ENCODE peak calls at places on chromosomes 13 and 19, in ten cellular contexts. One of them, this sample, is unnamed.

GRCh38 chr13:32381539-32381938 is 46.4 kb downstream of the N4BP2L1 start:
- DNase-seq in lung: no peak
- DNase-seq in neural progenitor cell: peak; percentile 71
- DNase-seq in Peyer's patch: no peak
- DNase-seq in BJ: no peak
- DNase-seq in aorta: no peak
- DNase-seq in lower lobe of right lung: no peak
- DNase-seq in tibial artery: no peak
- DNase-seq in K562: no peak
- DNase-seq in naive thymus-derived CD4-positive, alpha-beta T cell: no peak
- DNase-seq in this sample: peak; percentile 33

GRCh38 chr13:45179428-45179827 is 21.4 kb downstream of the KCTD4 start:
- DNase-seq in K562: no peak
- DNase-seq in naive thymus-derived CD4-positive, alpha-beta T cell: no peak
- DNase-seq in BJ: no peak
- DNase-seq in neural progenitor cell: no peak
- DNase-seq in aorta: no peak
- DNase-seq in lower lobe of right lung: no peak
- DNase-seq in tibial artery: no peak
- DNase-seq in Peyer's patch: no peak
- DNase-seq in lung: no peak
- DNase-seq in this sample: no peak

GRCh38 chr13:106083620-106084350 is 451.7 kb downstream of the EFNB2 start:
- DNase-seq in lower lobe of right lung: no peak
- DNase-seq in naive thymus-derived CD4-positive, alpha-beta T cell: no peak
- DNase-seq in BJ: no peak
- DNase-seq in lung: no peak
- DNase-seq in aorta: no peak
- DNase-seq in K562: no peak
- DNase-seq in tibial artery: no peak
- DNase-seq in neural progenitor cell: peak; percentile 63
- DNase-seq in Peyer's patch: no peak
- DNase-seq in this sample: peak; percentile 70

GRCh38 chr13:73210218-73210883 is 151.5 kb downstream of the KLF5 start:
- DNase-seq in lower lobe of right lung: no peak
- DNase-seq in aorta: no peak
- DNase-seq in K562: no peak
- DNase-seq in Peyer's patch: no peak
- DNase-seq in neural progenitor cell: peak; percentile 9
- DNase-seq in tibial artery: no peak
- DNase-seq in lung: no peak
- DNase-seq in BJ: no peak
- DNase-seq in naive thymus-derived CD4-positive, alpha-beta T cell: no peak
- DNase-seq in this sample: no peak

GRCh38 chr13:99407906-99408702 is 93.2 kb upstream of the TM9SF2 start:
- DNase-seq in Peyer's patch: no peak
- DNase-seq in tibial artery: no peak
- DNase-seq in lung: no peak
- DNase-seq in neural progenitor cell: no peak
- DNase-seq in K562: no peak
- DNase-seq in BJ: no peak
- DNase-seq in lower lobe of right lung: no peak
- DNase-seq in aorta: no peak
- DNase-seq in naive thymus-derived CD4-positive, alpha-beta T cell: no peak
- DNase-seq in this sample: no peak

GRCh38 chr19:38073806-38074685 is 150.0 kb downstream of the DPF1 start:
- DNase-seq in Peyer's patch: no peak
- DNase-seq in K562: no peak
- DNase-seq in lung: no peak
- DNase-seq in BJ: no peak
- DNase-seq in neural progenitor cell: peak; percentile 90
- DNase-seq in lower lobe of right lung: no peak
- DNase-seq in naive thymus-derived CD4-positive, alpha-beta T cell: no peak
- DNase-seq in tibial artery: no peak
- DNase-seq in aorta: no peak
- DNase-seq in this sample: peak; percentile 88

GRCh38 chr19:50959731-50960500 is 7.1 kb upstream of the KLK5 start:
- DNase-seq in neural progenitor cell: no peak
- DNase-seq in naive thymus-derived CD4-positive, alpha-beta T cell: no peak
- DNase-seq in K562: no peak
- DNase-seq in lower lobe of right lung: no peak
- DNase-seq in lung: no peak
- DNase-seq in Peyer's patch: no peak
- DNase-seq in BJ: no peak
- DNase-seq in aorta: no peak
- DNase-seq in tibial artery: no peak
- DNase-seq in this sample: peak; percentile 29

GRCh38 chr19:1470864-1471513 is 8.0 kb downstream of the C19orf25 start:
- DNase-seq in BJ: no peak
- DNase-seq in Peyer's patch: no peak
- DNase-seq in K562: no peak
- DNase-seq in aorta: no peak
- DNase-seq in lower lobe of right lung: no peak
- DNase-seq in neural progenitor cell: peak; percentile 92
- DNase-seq in tibial artery: no peak
- DNase-seq in lung: no peak
- DNase-seq in naive thymus-derived CD4-positive, alpha-beta T cell: no peak
- DNase-seq in this sample: peak; percentile 95

GRCh38 chr19:677201-677600 is 1.0 kb downstream of the FSTL3 start:
- DNase-seq in K562: no peak
- DNase-seq in Peyer's patch: no peak
- DNase-seq in BJ: no peak
- DNase-seq in tibial artery: peak; percentile 82
- DNase-seq in neural progenitor cell: no peak
- DNase-seq in lower lobe of right lung: peak; percentile 80
- DNase-seq in naive thymus-derived CD4-positive, alpha-beta T cell: no peak
- DNase-seq in lung: peak; percentile 68
- DNase-seq in aorta: peak; percentile 91
- DNase-seq in this sample: peak; percentile 70

GRCh38 chr13:104553156-104553555 is 1486.9 kb upstream of the SLC10A2 start:
- DNase-seq in lung: no peak
- DNase-seq in aorta: no peak
- DNase-seq in Peyer's patch: no peak
- DNase-seq in neural progenitor cell: no peak
- DNase-seq in tibial artery: no peak
- DNase-seq in K562: no peak
- DNase-seq in naive thymus-derived CD4-positive, alpha-beta T cell: no peak
- DNase-seq in BJ: no peak
- DNase-seq in lower lobe of right lung: no peak
- DNase-seq in this sample: no peak

GRCh38 chr19:55146078-55146647 is 2.8 kb downstream of the TNNT1 start:
- DNase-seq in BJ: no peak
- DNase-seq in lower lobe of right lung: no peak
- DNase-seq in naive thymus-derived CD4-positive, alpha-beta T cell: no peak
- DNase-seq in Peyer's patch: no peak
- DNase-seq in tibial artery: no peak
- DNase-seq in K562: peak; percentile 90
- DNase-seq in lung: no peak
- DNase-seq in neural progenitor cell: peak; percentile 75
- DNase-seq in aorta: no peak
- DNase-seq in this sample: peak; percentile 96

GRCh38 chr13:112759053-112759452 is 69.2 kb downstream of the ATP11A start:
- DNase-seq in lower lobe of right lung: no peak
- DNase-seq in neural progenitor cell: no peak
- DNase-seq in lung: no peak
- DNase-seq in BJ: no peak
- DNase-seq in Peyer's patch: no peak
- DNase-seq in tibial artery: no peak
- DNase-seq in naive thymus-derived CD4-positive, alpha-beta T cell: no peak
- DNase-seq in K562: no peak
- DNase-seq in aorta: no peak
- DNase-seq in this sample: no peak

DNA sequence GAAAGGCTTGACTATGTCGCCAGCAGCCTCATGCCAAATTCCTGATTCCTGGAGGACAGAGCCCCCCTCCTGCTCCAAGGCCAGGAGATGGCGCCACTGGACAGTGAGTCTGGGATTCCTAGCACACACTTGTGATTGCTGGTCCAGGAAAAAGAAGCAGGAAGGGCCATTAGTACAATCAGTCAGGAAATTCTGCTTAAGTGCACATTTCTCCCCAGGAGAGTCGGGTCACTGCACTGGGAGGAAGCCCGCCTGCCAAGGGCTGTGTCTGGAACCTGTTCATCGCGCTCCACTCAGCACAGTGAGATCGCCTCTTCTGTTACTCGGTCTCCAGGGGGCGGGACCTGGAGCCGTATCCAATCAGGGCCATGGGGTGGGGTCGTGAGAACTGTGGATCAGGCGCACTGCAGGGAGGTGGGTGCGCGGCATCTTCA is 65.1 kb downstream of the ZNF823 start:
- DNase-seq in lower lobe of right lung: peak; percentile 72
- DNase-seq in neural progenitor cell: peak; percentile 91
- DNase-seq in naive thymus-derived CD4-positive, alpha-beta T cell: no peak
- DNase-seq in Peyer's patch: no peak
- DNase-seq in K562: peak; percentile 28
- DNase-seq in aorta: peak; percentile 74
- DNase-seq in tibial artery: peak; percentile 67
- DNase-seq in lung: peak; percentile 69
- DNase-seq in BJ: no peak
- DNase-seq in this sample: peak; percentile 92
- H3K4me3 ChIP-seq in lower lobe of right lung: peak overlapping the region; percentile 60
- H3K4me3 ChIP-seq in neural progenitor cell: peak overlapping the region; percentile 56
- H3K4me3 ChIP-seq in naive thymus-derived CD4-positive, alpha-beta T cell: no peak overlapping the region
- H3K4me3 ChIP-seq in Peyer's patch: peak overlapping the region; percentile 41
- H3K4me3 ChIP-seq in K562: no peak overlapping the region
- H3K4me3 ChIP-seq in aorta: no peak overlapping the region
- H3K4me3 ChIP-seq in tibial artery: peak overlapping the region; percentile 41
- H3K4me3 ChIP-seq in lung: peak overlapping the region; percentile 56
- H3K4me3 ChIP-seq in BJ: peak overlapping the region; percentile 45
- H3K4me3 ChIP-seq in this sample: peak overlapping the region; percentile 47

DNA sequence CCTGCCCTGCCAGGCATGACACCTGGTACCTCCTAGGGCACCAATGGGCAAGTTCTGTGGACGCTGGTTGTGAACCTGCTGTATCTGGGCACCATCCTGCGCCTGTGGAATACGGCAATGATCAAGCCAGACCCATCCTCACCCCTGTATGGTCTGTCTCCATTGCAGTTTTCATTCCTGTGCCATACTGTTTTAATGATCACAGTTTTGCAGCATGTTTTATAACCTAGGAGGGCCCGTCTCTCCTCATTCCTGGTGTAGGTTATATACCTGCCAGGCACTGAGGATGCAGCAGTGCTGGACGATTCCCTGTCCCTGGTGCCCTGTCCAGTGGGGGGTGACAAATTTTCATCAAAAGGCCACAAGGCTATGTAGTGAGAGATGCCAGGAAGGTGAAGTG is 5.6 kb downstream of the TBC1D17 start:
- DNase-seq in neural progenitor cell: no peak
- DNase-seq in aorta: no peak
- DNase-seq in lung: no peak
- DNase-seq in Peyer's patch: no peak
- DNase-seq in tibial artery: no peak
- DNase-seq in K562: no peak
- DNase-seq in lower lobe of right lung: no peak
- DNase-seq in BJ: no peak
- DNase-seq in naive thymus-derived CD4-positive, alpha-beta T cell: no peak
- DNase-seq in this sample: no peak
- H3K36me3 ChIP-seq in neural progenitor cell: peaks cover 4% of the 10 kb centered on the region
- H3K36me3 ChIP-seq in aorta: peaks cover 5% of the 10 kb centered on the region
- H3K36me3 ChIP-seq in lung: peaks cover 58% of the 10 kb centered on the region
- H3K36me3 ChIP-seq in Peyer's patch: peaks cover 83% of the 10 kb centered on the region
- H3K36me3 ChIP-seq in tibial artery: peaks cover 93% of the 10 kb centered on the region
- H3K36me3 ChIP-seq in K562: peaks cover 55% of the 10 kb centered on the region
- H3K36me3 ChIP-seq in lower lobe of right lung: peaks cover 83% of the 10 kb centered on the region
- H3K36me3 ChIP-seq in BJ: peaks cover 45% of the 10 kb centered on the region
- H3K36me3 ChIP-seq in naive thymus-derived CD4-positive, alpha-beta T cell: peaks cover 6% of the 10 kb centered on the region
- H3K36me3 ChIP-seq in this sample: peaks cover 45% of the 10 kb centered on the region

GRCh38 chr19:39157275-39157996 is 31.9 kb downstream of the PAK4 start:
- DNase-seq in naive thymus-derived CD4-positive, alpha-beta T cell: no peak
- DNase-seq in lower lobe of right lung: no peak
- DNase-seq in lung: no peak
- DNase-seq in K562: no peak
- DNase-seq in aorta: no peak
- DNase-seq in tibial artery: no peak
- DNase-seq in Peyer's patch: no peak
- DNase-seq in BJ: no peak
- DNase-seq in neural progenitor cell: no peak
- DNase-seq in this sample: no peak

GRCh38 chr19:39155741-39156140 is 30.2 kb downstream of the PAK4 start:
- DNase-seq in tibial artery: no peak
- DNase-seq in aorta: no peak
- DNase-seq in lung: no peak
- DNase-seq in BJ: no peak
- DNase-seq in K562: no peak
- DNase-seq in naive thymus-derived CD4-positive, alpha-beta T cell: no peak
- DNase-seq in Peyer's patch: no peak
- DNase-seq in lower lobe of right lung: no peak
- DNase-seq in neural progenitor cell: no peak
- DNase-seq in this sample: no peak

GRCh38 chr19:39156891-39157230 is 31.3 kb downstream of the PAK4 start:
- DNase-seq in Peyer's patch: no peak
- DNase-seq in lung: no peak
- DNase-seq in naive thymus-derived CD4-positive, alpha-beta T cell: no peak
- DNase-seq in K562: no peak
- DNase-seq in neural progenitor cell: no peak
- DNase-seq in tibial artery: no peak
- DNase-seq in aorta: no peak
- DNase-seq in lower lobe of right lung: no peak
- DNase-seq in BJ: no peak
- DNase-seq in this sample: no peak

GRCh38 chr19:39155114-39155700 is 29.6 kb downstream of the PAK4 start:
- DNase-seq in tibial artery: no peak
- DNase-seq in neural progenitor cell: no peak
- DNase-seq in BJ: no peak
- DNase-seq in aorta: no peak
- DNase-seq in naive thymus-derived CD4-positive, alpha-beta T cell: no peak
- DNase-seq in lung: no peak
- DNase-seq in K562: no peak
- DNase-seq in Peyer's patch: no peak
- DNase-seq in lower lobe of right lung: no peak
- DNase-seq in this sample: peak; percentile 84

GRCh38 chr19:39156230-39156890 is 30.8 kb downstream of the PAK4 start:
- DNase-seq in K562: peak; percentile 74
- DNase-seq in neural progenitor cell: no peak
- DNase-seq in lower lobe of right lung: no peak
- DNase-seq in naive thymus-derived CD4-positive, alpha-beta T cell: no peak
- DNase-seq in lung: no peak
- DNase-seq in Peyer's patch: no peak
- DNase-seq in BJ: no peak
- DNase-seq in aorta: no peak
- DNase-seq in tibial artery: no peak
- DNase-seq in this sample: peak; percentile 66
- H3K4me3 ChIP-seq in K562: no peak overlapping the region
- H3K4me3 ChIP-seq in neural progenitor cell: no peak overlapping the region
- H3K4me3 ChIP-seq in lower lobe of right lung: no peak overlapping the region
- H3K4me3 ChIP-seq in naive thymus-derived CD4-positive, alpha-beta T cell: no peak overlapping the region
- H3K4me3 ChIP-seq in lung: no peak overlapping the region
- H3K4me3 ChIP-seq in Peyer's patch: no peak overlapping the region
- H3K4me3 ChIP-seq in BJ: no peak overlapping the region
- H3K4me3 ChIP-seq in aorta: no peak overlapping the region
- H3K4me3 ChIP-seq in tibial artery: no peak overlapping the region
- H3K4me3 ChIP-seq in this sample: no peak overlapping the region

DNA sequence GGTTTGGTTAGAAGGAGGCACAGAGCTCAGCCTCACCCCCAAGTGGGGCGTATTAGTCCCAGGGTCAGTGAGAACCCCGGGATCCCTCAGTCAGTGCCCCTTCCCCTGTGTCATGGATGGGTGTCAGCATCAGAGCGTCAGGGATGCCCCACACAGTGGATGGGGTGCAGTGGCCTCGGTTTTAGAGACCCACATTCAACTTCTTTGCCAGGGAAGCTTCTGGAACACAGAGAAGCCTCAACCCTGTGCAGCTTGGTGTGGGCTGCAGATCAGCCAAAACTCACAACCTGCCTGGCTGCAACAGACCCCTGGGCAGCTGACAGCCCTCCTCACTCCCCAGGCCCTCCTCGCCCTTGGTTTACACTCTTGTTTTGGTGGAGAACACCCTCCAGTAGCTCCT is 10.9 kb downstream of the ZNF333 start:
- DNase-seq in neural progenitor cell: no peak
- DNase-seq in lung: no peak
- DNase-seq in Peyer's patch: no peak
- DNase-seq in BJ: no peak
- DNase-seq in K562: no peak
- DNase-seq in lower lobe of right lung: no peak
- DNase-seq in aorta: no peak
- DNase-seq in tibial artery: no peak
- DNase-seq in naive thymus-derived CD4-positive, alpha-beta T cell: no peak
- DNase-seq in this sample: no peak
- H3K36me3 ChIP-seq in neural progenitor cell: no peaks in the 10 kb centered on the region
- H3K36me3 ChIP-seq in lung: peaks cover 71% of the 10 kb centered on the region
- H3K36me3 ChIP-seq in Peyer's patch: peaks cover 89% of the 10 kb centered on the region
- H3K36me3 ChIP-seq in BJ: peaks cover 30% of the 10 kb centered on the region
- H3K36me3 ChIP-seq in K562: peaks cover 16% of the 10 kb centered on the region
- H3K36me3 ChIP-seq in lower lobe of right lung: peaks cover 96% of the 10 kb centered on the region
- H3K36me3 ChIP-seq in aorta: peaks cover 18% of the 10 kb centered on the region
- H3K36me3 ChIP-seq in tibial artery: peaks cover 99% of the 10 kb centered on the region
- H3K36me3 ChIP-seq in naive thymus-derived CD4-positive, alpha-beta T cell: no peaks in the 10 kb centered on the region
- H3K36me3 ChIP-seq in this sample: peaks cover 17% of the 10 kb centered on the region

This sample was measured in H7.